ENCODE peak calls at places on chromosomes 4 and X, in four cellular contexts. D, A, V and K are unnamed samples.

GRCh38 chr4:19213388-19213787 is 1038.3 kb upstream of the SLIT2 start:
- DNase-seq in D (no peak), A (no peak), V (peak; percentile 54), K (no peak)

GRCh38 chr4:3241905-3242304 is 7.1 kb upstream of the MSANTD1 start:
- DNase-seq in D (no peak), A (no peak), V (peak; percentile 82), K (no peak)

GRCh38 chr4:3261411-3262207 is 12.7 kb downstream of the MSANTD1 start:
- DNase-seq in D (no peak), A (no peak), V (no peak), K (no peak)

GRCh38 chr4:24975505-24975904 is 55.2 kb downstream of the LGI2 start:
- DNase-seq in D (no peak), A (no peak), V (no peak), K (no peak)

GRCh38 chr4:54281060-54281781 is 52.1 kb downstream of the PDGFRA start:
- DNase-seq in D (no peak), A (peak; percentile 80), V (peak; percentile 78), K (no peak)

GRCh38 chr4:171334549-171334948 is 478.7 kb upstream of the GALNTL6 start:
- DNase-seq in D (no peak), A (no peak), V (no peak), K (no peak)

GRCh38 chr4:69088473-69088872 is 7.8 kb upstream of the UGT2B7 start:
- DNase-seq in D (no peak), A (no peak), V (no peak), K (no peak)

GRCh38 chrX:53287493-53288138 is 6.2 kb upstream of the IQSEC2 start:
- DNase-seq in D (peak; percentile 49), A (peak; percentile 15), V (peak; percentile 40), K (no peak)

GRCh38 chr4:179766938-179767337 is 2324.7 kb upstream of the AGA start:
- DNase-seq in D (no peak), A (no peak), V (no peak), K (no peak)

GRCh38 chr4:162836773-162837172 is 329.9 kb downstream of the NAF1 start:
- DNase-seq in D (no peak), A (no peak), V (no peak), K (no peak)

GRCh38 chr4:168850016-168850415 is 160.0 kb downstream of the CBR4 start:
- DNase-seq in D (no peak), A (no peak), V (peak; percentile 31), K (no peak)

GRCh38 chrX:42976729-42977366 is 198.9 kb upstream of the PPP1R2C start:
- DNase-seq in D (no peak), A (no peak), V (no peak), K (no peak)

GRCh38 chrX:82556588-82556987 is 951.5 kb upstream of the POU3F4 start:
- DNase-seq in D (no peak), A (no peak), V (no peak), K (no peak)

GRCh38 chr4:134668237-134668636 is 466.6 kb upstream of the PABPC4L start:
- DNase-seq in D (no peak), A (no peak), V (no peak), K (no peak)

GRCh38 chrX:42422961-42423360 is 355.0 kb downstream of the PPP1R2C start:
- DNase-seq in D (no peak), A (no peak), V (no peak), K (no peak)

GRCh38 chr4:102665527-102665926 is 95.2 kb downstream of the MANBA start:
- DNase-seq in D (no peak), A (no peak), V (no peak), K (no peak)

GRCh38 chr4:184163813-184164212 is 53.9 kb downstream of the ENPP6 start:
- DNase-seq in D (no peak), A (peak; percentile 73), V (peak; percentile 34), K (no peak)

GRCh38 chrX:9378980-9379696 is 85.7 kb upstream of the TBL1X start:
- DNase-seq in D (no peak), A (no peak), V (peak; percentile 54), K (no peak)

GRCh38 chr4:2413821-2414610 is 4.4 kb downstream of the ZFYVE28 start:
- DNase-seq in D (no peak), A (no peak), V (no peak), K (no peak)